ENCODE peak calls at places on chromosome 5, in seven cellular contexts. One of them, this sample, is unnamed.
A peak's percentile ranks its signal among the peaks of the same experiment; 100 is the strongest.

GRCh38 chr5:24368121-24368520 is 276.7 kb downstream of the CDH10 start:
- DNase-seq in neural progenitor cell: no peak
- DNase-seq in trophoblast cell: no peak
- DNase-seq in ELF-1: no peak
- DNase-seq in progenitor cell of endocrine pancreas: no peak
- DNase-seq in EL: no peak
- DNase-seq in Karpas-422: no peak
- DNase-seq in this sample: no peak

GRCh38 chr5:126400621-126401251 is 22.5 kb upstream of the GRAMD2B start:
- DNase-seq in trophoblast cell: no peak
- DNase-seq in Karpas-422: no peak
- DNase-seq in ELF-1: no peak
- DNase-seq in EL: no peak
- DNase-seq in neural progenitor cell: no peak
- DNase-seq in progenitor cell of endocrine pancreas: no peak
- DNase-seq in this sample: no peak

GRCh38 chr5:74322944-74323343 is 317.6 kb downstream of the ENC1 start:
- DNase-seq in ELF-1: no peak
- DNase-seq in neural progenitor cell: no peak
- DNase-seq in progenitor cell of endocrine pancreas: no peak
- DNase-seq in trophoblast cell: no peak
- DNase-seq in Karpas-422: no peak
- DNase-seq in EL: no peak
- DNase-seq in this sample: no peak

GRCh38 chr5:180287404-180287803 is 4.5 kb downstream of the MAPK9 start:
- DNase-seq in ELF-1: no peak
- DNase-seq in neural progenitor cell: no peak
- DNase-seq in trophoblast cell: peak; percentile 17
- DNase-seq in progenitor cell of endocrine pancreas: no peak
- DNase-seq in Karpas-422: no peak
- DNase-seq in EL: no peak
- DNase-seq in this sample: no peak

GRCh38 chr5:172659909-172660628 is 19.0 kb downstream of the NEURL1B start:
- DNase-seq in EL: peak; percentile 96
- DNase-seq in progenitor cell of endocrine pancreas: peak; percentile 21
- DNase-seq in trophoblast cell: no peak
- DNase-seq in Karpas-422: no peak
- DNase-seq in neural progenitor cell: peak; percentile 78
- DNase-seq in ELF-1: peak; percentile 81
- DNase-seq in this sample: no peak

GRCh38 chr5:127878174-127878750 is 175.1 kb downstream of the CCDC192 start:
- DNase-seq in trophoblast cell: peak; percentile 72
- DNase-seq in ELF-1: peak; percentile 47
- DNase-seq in progenitor cell of endocrine pancreas: no peak
- DNase-seq in neural progenitor cell: peak; percentile 60
- DNase-seq in EL: peak; percentile 60
- DNase-seq in Karpas-422: peak; percentile 84
- DNase-seq in this sample: no peak

GRCh38 chr5:170818222-170818621 is 34.7 kb downstream of the GABRP start:
- DNase-seq in progenitor cell of endocrine pancreas: no peak
- DNase-seq in Karpas-422: no peak
- DNase-seq in EL: peak; percentile 31
- DNase-seq in neural progenitor cell: no peak
- DNase-seq in ELF-1: no peak
- DNase-seq in trophoblast cell: peak; percentile 17
- DNase-seq in this sample: no peak

GRCh38 chr5:122420126-122420525 is 108.1 kb downstream of the SNCAIP start:
- DNase-seq in ELF-1: no peak
- DNase-seq in Karpas-422: no peak
- DNase-seq in progenitor cell of endocrine pancreas: no peak
- DNase-seq in EL: no peak
- DNase-seq in neural progenitor cell: no peak
- DNase-seq in trophoblast cell: no peak
- DNase-seq in this sample: no peak

GRCh38 chr5:177320879-177321278 is 9.2 kb upstream of the MXD3 start:
- DNase-seq in EL: no peak
- DNase-seq in trophoblast cell: no peak
- DNase-seq in ELF-1: no peak
- DNase-seq in progenitor cell of endocrine pancreas: no peak
- DNase-seq in Karpas-422: peak; percentile 59
- DNase-seq in neural progenitor cell: no peak
- DNase-seq in this sample: no peak

This sample was measured in D721Med.